ENCODE peak calls at places on chromosomes 13 and 19, in five cellular contexts. B, K, O, Q and L are unnamed samples.

GRCh38 chr19:5963855-5964254 is 14.1 kb downstream of the RANBP3 start:
- DNase-seq in B (no peak), K (no peak), O (no peak), Q (no peak), L (no peak)

GRCh38 chr19:5261151-5261890 is 79.3 kb downstream of the PTPRS start:
- DNase-seq in B (no peak), K (no peak), O (no peak), Q (no peak), L (no peak)

GRCh38 chr13:24995225-24995804 is 100.6 kb upstream of the PABPC3 start:
- DNase-seq in B (peak; percentile 66), K (peak; percentile 86), O (peak; percentile 66), Q (no peak), L (peak; percentile 23)

GRCh38 chr19:51111606-51112005 is 3.4 kb upstream of the CTU1 start:
- DNase-seq in B (no peak), K (peak; percentile 74), O (no peak), Q (no peak), L (no peak)

GRCh38 chr19:11005521-11005920 is 44.7 kb downstream of the SMARCA4 start:
- DNase-seq in B (no peak), K (no peak), O (no peak), Q (no peak), L (no peak)

GRCh38 chr13:35143123-35143522 is 201.1 kb downstream of the NBEA start:
- DNase-seq in B (no peak), K (no peak), O (no peak), Q (no peak), L (no peak)

GRCh38 chr13:57825066-57825465 is 193.5 kb downstream of the PCDH17 start:
- DNase-seq in B (no peak), K (no peak), O (no peak), Q (no peak), L (no peak)

GRCh38 chr19:39372047-39372802 is 18.7 kb downstream of the PAF1 start:
- DNase-seq in B (no peak), K (no peak), O (peak; percentile 79), Q (peak; percentile 92), L (no peak)

GRCh38 chr13:76048675-76049396 is 412.7 kb downstream of the LMO7 start:
- DNase-seq in B (no peak), K (no peak), O (no peak), Q (no peak), L (no peak)

GRCh38 chr13:109154546-109154945 is 525.1 kb downstream of the MYO16 start:
- DNase-seq in B (no peak), K (no peak), O (no peak), Q (no peak), L (no peak)

GRCh38 chr19:51016798-51017683 is 2.5 kb downstream of the KLK10 start:
- DNase-seq in B (no peak), K (peak; percentile 95), O (no peak), Q (peak; percentile 67), L (no peak)

GRCh38 chr19:51359294-51359693 is 6.9 kb downstream of the ETFB start:
- DNase-seq in B (no peak), K (no peak), O (peak; percentile 79), Q (no peak), L (no peak)

GRCh38 chr19:11673608-11674041 is 65.1 kb downstream of the ZNF823 start:
- DNase-seq in B (no peak), K (peak; percentile 93), O (no peak), Q (peak; percentile 81), L (no peak)

GRCh38 chr13:24287748-24288287 is 21.6 kb upstream of the C1QTNF9 start:
- DNase-seq in B (no peak), K (peak; percentile 8), O (no peak), Q (no peak), L (no peak)

GRCh38 chr13:44932850-44933251 is 56.4 kb downstream of the NUFIP1 start:
- DNase-seq in B (no peak), K (peak; percentile 17), O (no peak), Q (no peak), L (no peak)

GRCh38 chr19:19445911-19446361 is 40.5 kb downstream of the GATAD2A start:
- DNase-seq in B (peak; percentile 48), K (no peak), O (no peak), Q (no peak), L (no peak)
- H3K4me3 ChIP-seq in B (no peak overlapping the region), K (no peak overlapping the region), O (no peak overlapping the region), Q (no peak overlapping the region), L (no peak overlapping the region)

GRCh38 chr13:51638497-51638871 is 54.2 kb downstream of the WDFY2 start:
- DNase-seq in B (no peak), K (no peak), O (no peak), Q (no peak), L (no peak)
- H3K27ac ChIP-seq in B (no peak overlapping the region), K (peak overlapping the region; percentile 81), O (no peak overlapping the region), Q (no peak overlapping the region), L (no peak overlapping the region)

DNA sequence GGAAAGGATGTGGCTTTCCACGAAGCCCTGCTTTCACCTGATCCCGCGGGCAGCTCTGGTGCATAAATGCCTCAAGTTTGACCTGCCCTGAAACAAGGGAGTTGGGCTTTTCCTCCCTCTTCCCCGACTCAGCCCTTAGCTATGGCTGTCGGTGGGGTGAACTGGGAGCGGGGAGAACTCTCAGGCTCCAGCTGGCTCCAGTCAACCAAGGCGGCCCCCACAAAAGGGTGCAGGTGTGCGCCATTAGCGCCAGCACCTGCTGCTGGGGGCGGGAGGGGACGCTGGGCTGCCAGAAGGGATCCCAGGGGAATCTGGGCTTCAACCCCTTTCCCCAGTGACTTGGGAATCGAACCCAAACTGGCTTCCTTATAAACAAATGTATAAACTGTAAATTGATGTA is 7.1 kb upstream of the DHRS12 start:
- DNase-seq in B (no peak), K (no peak), O (no peak), Q (no peak), L (no peak)
- H3K4me3 ChIP-seq in B (no peak overlapping the region), K (no peak overlapping the region), O (no peak overlapping the region), Q (no peak overlapping the region), L (no peak overlapping the region)

GRCh38 chr13:113540523-113540922 is 44.0 kb upstream of the TFDP1 start:
- DNase-seq in B (no peak), K (no peak), O (no peak), Q (no peak), L (no peak)
- H3K27ac ChIP-seq in B (no peak overlapping the region), K (no peak overlapping the region), O (no peak overlapping the region), Q (no peak overlapping the region), L (no peak overlapping the region)

DNA sequence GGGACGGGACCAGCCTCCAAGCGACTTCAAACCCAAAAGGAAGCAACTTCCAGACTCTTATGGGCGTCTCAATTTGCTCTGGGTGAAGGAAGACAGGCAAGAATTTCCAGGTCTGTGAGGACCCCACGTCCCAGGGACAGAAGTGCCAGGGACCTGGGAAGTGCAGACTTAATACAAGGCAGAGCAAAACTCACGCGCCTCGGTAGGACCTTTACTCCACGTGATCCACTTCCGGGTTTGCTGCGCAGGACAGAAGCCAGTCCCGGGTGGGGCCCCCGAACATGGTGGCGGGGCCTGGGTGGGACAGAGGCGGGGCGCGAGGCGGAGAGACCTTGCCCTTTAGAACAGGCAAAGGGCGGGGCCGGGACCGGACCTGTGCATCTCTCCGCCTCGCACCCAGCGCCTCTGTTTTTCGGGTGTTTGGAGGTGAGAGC is 9.3 kb downstream of the ZNF611 start:
- DNase-seq in B (no peak), K (no peak), O (no peak), Q (no peak), L (no peak)
- H3K4me3 ChIP-seq in B (no peak overlapping the region), K (no peak overlapping the region), O (no peak overlapping the region), Q (no peak overlapping the region), L (no peak overlapping the region)

GRCh38 chr19:1105873-1106840 is 2.4 kb downstream of the GPX4 start:
- DNase-seq in B (peak; percentile 41), K (no peak), O (no peak), Q (no peak), L (no peak)
- H3K27ac ChIP-seq in B (no peak overlapping the region), K (no peak overlapping the region), O (peak overlapping the region; percentile 31), Q (peak overlapping the region; percentile 98), L (peak overlapping the region; percentile 100)